ENCODE peak calls at places on chromosome X, in five cellular contexts. A is cardiac fibroblast, R is lower leg skin, L is cardiac muscle cell, Y is left lung. P is an unnamed sample.

GRCh38 chrX:40809210-40809609 is 73.9 kb upstream of the MED14 start:
- DNase-seq in A (peak; percentile 28), R (no peak), L (no peak), Y (no peak), P (no peak)

GRCh38 chrX:81286075-81286474 is 84.2 kb downstream of the SH3BGRL start:
- DNase-seq in A (no peak), R (no peak), L (no peak), Y (no peak), P (no peak)

GRCh38 chrX:10549280-10549679 is 71.1 kb downstream of the MID1 start:
- DNase-seq in A (peak; percentile 33), R (no peak), L (no peak), Y (no peak), P (no peak)

GRCh38 chrX:130120321-130120731 is 10.0 kb upstream of the ELF4 start:
- DNase-seq in A (peak; percentile 22), R (no peak), L (peak; percentile 35), Y (no peak), P (no peak)

GRCh38 chrX:35351795-35352483 is 409.3 kb downstream of the FAM47B start:
- DNase-seq in A (no peak), R (no peak), L (no peak), Y (no peak), P (no peak)

GRCh38 chrX:34401411-34401810 is 255.7 kb downstream of the TMEM47 start:
- DNase-seq in A (peak; percentile 68), R (no peak), L (no peak), Y (no peak), P (no peak)

GRCh38 chrX:150504399-150505186 is 63.8 kb upstream of the MTM1 start:
- DNase-seq in A (peak; percentile 8), R (peak; percentile 58), L (no peak), Y (no peak), P (no peak)

GRCh38 chrX:40423299-40423698 is 157.5 kb upstream of the ATP6AP2 start:
- DNase-seq in A (peak; percentile 3), R (no peak), L (no peak), Y (no peak), P (no peak)

GRCh38 chrX:10568428-10568827 is 52.0 kb downstream of the MID1 start:
- DNase-seq in A (no peak), R (no peak), L (no peak), Y (no peak), P (no peak)

GRCh38 chrX:37905436-37906147 is 58.2 kb upstream of the DYNLT3 start:
- DNase-seq in A (no peak), R (no peak), L (peak; percentile 45), Y (peak; percentile 51), P (no peak)

GRCh38 chrX:139448996-139449395 is 81.5 kb upstream of the F9 start:
- DNase-seq in A (peak; percentile 0), R (no peak), L (no peak), Y (no peak), P (no peak)

GRCh38 chrX:39677987-39678840 is 419.5 kb downstream of the BCOR start:
- DNase-seq in A (no peak), R (no peak), L (no peak), Y (no peak), P (no peak)

GRCh38 chrX:132231587-132231986 is 12.3 kb upstream of the RAP2C start:
- DNase-seq in A (peak; percentile 4), R (no peak), L (no peak), Y (no peak), P (no peak)

GRCh38 chrX:39431893-39432292 is 630.6 kb downstream of the MID1IP1 start:
- DNase-seq in A (no peak), R (no peak), L (no peak), Y (no peak), P (no peak)

GRCh38 chrX:97027384-97027922 is 143.7 kb downstream of the RPA4 start:
- DNase-seq in A (no peak), R (no peak), L (no peak), Y (no peak), P (no peak)

GRCh38 chrX:55624403-55624802 is 1.2 kb downstream of the FOXR2 start:
- DNase-seq in A (no peak), R (no peak), L (no peak), Y (no peak), P (no peak)

DNA sequence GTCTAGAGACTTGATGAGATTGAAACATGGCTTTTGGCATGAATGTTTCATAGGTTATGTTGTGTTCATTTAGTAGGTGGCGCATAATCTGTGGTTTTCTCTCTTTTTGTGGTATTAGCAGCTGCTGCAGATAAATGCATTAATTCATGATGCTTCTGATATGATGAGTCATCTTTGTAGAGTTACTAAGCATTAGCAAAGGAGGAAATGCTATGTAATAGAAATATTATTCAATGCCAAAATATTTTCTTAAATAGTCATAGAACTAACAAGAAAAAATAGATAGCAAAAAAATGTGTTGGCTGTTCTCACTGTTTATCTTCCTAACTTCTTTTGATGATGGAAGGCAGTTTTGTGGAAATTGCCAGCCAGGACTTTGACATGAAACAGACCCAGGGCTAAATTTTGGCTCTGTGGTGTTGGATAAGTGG is 3.6 kb downstream of the ZXDB start:
- DNase-seq in A (peak; percentile 84), R (no peak), L (no peak), Y (no peak), P (peak; percentile 44)
- H3K4me3 ChIP-seq in A (peak overlapping the region; percentile 47), R (no peak overlapping the region), L (no peak overlapping the region), Y (no peak overlapping the region), P (no peak overlapping the region)

GRCh38 chrX:118182050-118182449 is 65.4 kb upstream of the KLHL13 start:
- DNase-seq in A (no peak), R (no peak), L (no peak), Y (no peak), P (no peak)

GRCh38 chrX:118181030-118181429 is 64.4 kb upstream of the KLHL13 start:
- DNase-seq in A (peak; percentile 27), R (no peak), L (no peak), Y (no peak), P (no peak)

GRCh38 chrX:118179161-118179560 is 62.6 kb upstream of the KLHL13 start:
- DNase-seq in A (no peak), R (no peak), L (no peak), Y (no peak), P (no peak)

GRCh38 chrX:118179718-118180117 is 63.1 kb upstream of the KLHL13 start:
- DNase-seq in A (no peak), R (no peak), L (no peak), Y (no peak), P (no peak)

GRCh38 chrX:118183606-118184005 is 67.0 kb upstream of the KLHL13 start:
- DNase-seq in A (no peak), R (no peak), L (no peak), Y (no peak), P (no peak)
- TF ChIP-seq CTCF in A (no peak), R (no peak), L (no peak), Y (no peak), P (no peak)

DNA sequence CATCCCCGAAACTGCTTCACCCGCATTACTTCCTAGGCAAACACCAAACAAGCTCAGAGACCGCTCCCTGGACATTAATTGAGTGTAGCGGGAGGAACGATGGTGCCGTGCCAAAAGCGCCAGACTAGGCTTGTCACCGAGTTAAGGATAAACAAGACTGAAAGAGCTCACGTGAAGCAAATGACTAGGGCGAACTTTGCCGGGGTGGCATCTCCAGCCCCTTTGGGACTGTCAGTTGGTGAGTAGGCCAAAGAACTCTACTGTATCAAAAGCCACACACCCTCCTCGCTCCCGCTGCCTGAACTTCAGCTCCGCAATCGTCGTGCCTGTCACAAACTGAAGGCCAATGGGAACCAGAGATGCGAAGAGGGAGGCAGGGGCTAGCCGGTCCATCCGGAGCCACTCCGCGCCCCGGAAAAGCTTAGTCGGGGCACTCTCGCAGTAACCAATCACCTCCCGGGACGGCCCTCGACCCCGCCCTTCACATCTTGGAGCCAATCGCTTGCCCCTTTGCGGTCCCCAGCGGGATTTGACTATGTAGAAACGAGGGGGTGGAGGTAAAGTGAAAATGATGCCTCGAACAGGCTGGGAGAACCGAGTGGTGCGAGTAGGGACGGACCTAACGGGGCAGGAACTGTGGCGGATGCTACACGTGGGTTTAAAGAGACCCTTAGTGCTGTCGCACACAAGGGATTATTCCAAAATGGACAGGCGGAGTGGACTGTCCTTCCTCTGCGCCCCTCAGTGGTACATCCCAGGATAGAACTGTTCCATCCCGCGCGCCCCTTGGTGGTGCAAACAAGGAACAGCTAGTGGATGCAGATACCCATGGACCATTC is 37.0 kb upstream of the FAM156A start:
- DNase-seq in A (peak; percentile 96), R (peak; percentile 98), L (peak; percentile 94), Y (peak; percentile 92), P (peak; percentile 76)
- H3K4me3 ChIP-seq in A (peak overlapping the region; percentile 69), R (peak overlapping the region; percentile 25), L (peak overlapping the region; percentile 67), Y (peak overlapping the region; percentile 40), P (peak overlapping the region; percentile 58)

DNA sequence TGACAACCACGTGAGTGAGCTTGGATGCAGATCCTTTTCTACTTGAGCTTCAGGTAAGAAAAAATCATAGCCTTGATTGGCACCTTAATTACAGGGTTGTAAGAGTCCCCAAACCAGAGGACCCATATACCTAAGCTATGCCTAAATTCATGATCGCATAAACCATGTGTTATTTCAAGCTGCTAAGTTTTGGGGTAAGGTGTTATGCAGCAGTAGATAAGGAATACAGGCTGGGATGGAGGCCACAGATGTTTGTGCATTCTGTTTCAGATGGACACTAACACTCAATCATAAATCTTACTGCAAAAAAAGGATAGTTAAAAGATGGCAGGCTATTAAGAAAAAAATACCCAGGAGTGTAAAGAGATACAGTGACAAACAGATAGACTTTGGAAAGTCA is 112.3 kb downstream of the ASB9 start:
- DNase-seq in A (no peak), R (no peak), L (no peak), Y (no peak), P (no peak)
- TF ChIP-seq CTCF in A (no peak), R (no peak), L (no peak), Y (no peak), P (no peak)